ENCODE peak calls at places on chromosomes 2 and 18, in seven cellular contexts. E is neuronal stem cell; R is T-cell; C is activated CD4-positive, alpha-beta T cell treated with anti-CD3 and anti-CD28 coated beads, Interleukin-2, amount 50 U/mL, for 1 hour; U is head of caudate nucleus; S is fibroblast of the conjunctiva; J is HFFc6. D is an unnamed sample.

GRCh38 chr18:79529296-79529695 is 133.6 kb downstream of the NFATC1 start:
- DNase-seq in R (no peak), S (no peak), U (no peak), E (no peak), C (no peak), J (no peak), D (no peak)

GRCh38 chr18:24837065-24837464 is 376.6 kb downstream of the HRH4 start:
- DNase-seq in S (peak), E (no peak), J (peak), R (no peak), U (no peak), C (no peak), D (no peak)

GRCh38 chr18:58276640-58277456 is 232.8 kb downstream of the NEDD4L start:
- DNase-seq in R (no peak), S (no peak), E (no peak), J (no peak), U (no peak), C (no peak), D (no peak)

GRCh38 chr2:230885467-230886130 is 20.9 kb downstream of the ITM2C start:
- DNase-seq in R (no peak), U (peak), E (peak), J (peak), C (no peak), S (peak), D (peak)

GRCh38 chr2:38155025-38155424 is 79.1 kb upstream of the CYP1B1 start:
- DNase-seq in C (no peak), E (no peak), U (no peak), S (no peak), R (no peak), J (no peak), D (no peak)

GRCh38 chr2:115190459-115190858 is 748.0 kb downstream of the DPP10 start:
- DNase-seq in S (no peak), R (no peak), U (no peak), E (no peak), C (no peak), J (no peak), D (no peak)

GRCh38 chr2:79729532-79729931 is 216.7 kb downstream of the CTNNA2 start:
- DNase-seq in R (no peak), U (no peak), J (no peak), C (no peak), S (no peak), E (peak), D (no peak)

GRCh38 chr18:48781041-48781989 is 169.4 kb downstream of the SMAD7 start:
- DNase-seq in C (no peak), S (no peak), E (peak), U (peak), R (no peak), J (peak), D (peak)

GRCh38 chr2:60551241-60552095 is 2.0 kb downstream of the BCL11A start:
- DNase-seq in R (no peak), S (no peak), C (no peak), J (peak), E (no peak), U (no peak), D (no peak)

GRCh38 chr18:77071711-77072292 is 60.8 kb downstream of the MBP start:
- DNase-seq in J (peak), C (peak), E (no peak), S (peak), U (no peak), R (peak), D (no peak)

GRCh38 chr2:240958366-240959213 is 39.8 kb upstream of the SNED1 start:
- DNase-seq in U (no peak), E (no peak), S (no peak), R (no peak), C (no peak), J (no peak), D (no peak)

GRCh38 chr2:3535794-3536681 is 16.7 kb upstream of the ADI1 start:
- DNase-seq in E (no peak), S (peak), R (no peak), C (no peak), U (no peak), J (peak), D (no peak)